ENCODE peak calls at places on chromosomes 7 and 10, in five cellular contexts. M, T, P, I and S are unnamed samples.

GRCh38 chr10:112136816-112137215 is 46.7 kb downstream of the GPAM start:
- DNase-seq in P (no peak), M (no peak), I (no peak), T (no peak), S (no peak)

GRCh38 chr7:104686286-104686685 is 327.7 kb upstream of the KMT2E start:
- DNase-seq in M (no peak), T (no peak), I (no peak), P (no peak), S (no peak)

GRCh38 chr7:21767300-21767900 is 178.3 kb downstream of the CDCA7L start:
- DNase-seq in P (peak; percentile 26), M (peak; percentile 65), I (peak; percentile 91), T (peak; percentile 78), S (peak; percentile 84)

GRCh38 chr10:110498087-110498981 is 627 bp downstream of the DUSP5 start:
- DNase-seq in P (no peak), I (no peak), M (peak; percentile 51), T (peak; percentile 51), S (no peak)

GRCh38 chr7:1533569-1534329 is 3.2 kb downstream of the MAFK start:
- DNase-seq in P (no peak), T (no peak), I (no peak), M (no peak), S (no peak)

GRCh38 chr7:130365093-130365492 is 15.2 kb upstream of the CPA1 start:
- DNase-seq in T (no peak), P (no peak), M (no peak), I (no peak), S (no peak)

GRCh38 chr7:6175642-6176041 is 96.8 kb downstream of the CYTH3 start:
- DNase-seq in I (no peak), T (no peak), M (no peak), P (no peak), S (no peak)

GRCh38 chr7:143436539-143436938 is 6.7 kb upstream of the TAS2R60 start:
- DNase-seq in I (no peak), P (no peak), M (no peak), T (no peak), S (no peak)

GRCh38 chr7:122767339-122767738 is 64.6 kb upstream of the RNF148 start:
- DNase-seq in P (no peak), I (no peak), M (no peak), T (no peak), S (no peak)

GRCh38 chr7:27245124-27245797 is 2.7 kb downstream of the EVX1 start:
- DNase-seq in P (no peak), M (no peak), T (no peak), I (no peak), S (no peak)

GRCh38 chr7:27242046-27242579 is 489 bp upstream of the EVX1 start:
- DNase-seq in M (no peak), T (no peak), I (no peak), P (no peak), S (no peak)

GRCh38 chr7:27244488-27245123 is 2.0 kb downstream of the EVX1 start:
- DNase-seq in I (no peak), M (no peak), T (no peak), P (no peak), S (no peak)

GRCh38 chr7:27242580-27243339 is at the start of gene EVX1:
- DNase-seq in M (no peak), T (no peak), I (no peak), P (no peak), S (no peak)

DNA sequence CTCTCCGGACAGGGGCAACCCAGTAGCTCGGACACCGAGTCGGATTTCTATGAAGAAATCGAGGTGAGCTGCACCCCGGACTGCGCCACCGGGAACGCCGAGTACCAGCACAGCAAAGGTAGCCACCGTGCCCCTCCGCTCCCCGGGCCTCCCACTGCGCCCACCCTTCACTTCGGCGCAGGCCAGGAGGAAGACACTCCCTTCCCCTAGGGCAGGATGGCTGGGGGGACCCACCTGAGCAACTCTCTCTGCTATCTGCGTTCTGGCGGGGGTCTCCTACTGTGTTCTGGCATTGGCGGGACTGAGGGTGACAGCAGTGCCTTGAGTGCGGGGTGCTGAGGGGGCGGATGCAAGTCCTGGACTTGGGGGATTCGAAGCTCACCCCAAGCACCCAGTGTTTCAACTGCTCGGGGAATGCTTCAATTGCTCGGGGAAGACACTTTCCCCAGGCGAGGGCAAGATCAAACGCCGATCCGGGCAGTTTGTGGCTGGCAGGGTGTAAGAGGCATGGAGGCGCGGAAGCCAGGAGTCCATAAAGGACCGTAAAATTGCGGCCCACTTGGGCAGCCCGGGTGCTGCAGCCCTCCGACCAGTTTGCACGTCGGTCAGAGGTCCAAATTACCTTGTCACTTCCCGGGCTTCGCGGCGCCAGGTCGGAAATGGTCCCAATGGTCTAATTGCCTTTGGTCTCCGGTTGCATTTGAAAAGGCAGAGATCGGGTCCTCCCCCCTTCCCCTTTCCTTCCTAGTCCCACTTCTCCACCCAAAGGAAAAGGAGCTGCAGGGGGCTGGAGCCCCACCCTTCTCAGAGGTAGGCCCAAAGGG is 950 bp downstream of the EVX1 start:
- DNase-seq in T (no peak), M (no peak), I (no peak), P (no peak), S (no peak)
- TF ChIP-seq SP1 in T (no peak), M (no peak), I (no peak), P (no peak), S (no peak)

GRCh38 chr10:60208676-60209269 is 180.9 kb downstream of the ANK3 start:
- DNase-seq in I (peak; percentile 23), P (no peak), T (peak; percentile 20), M (no peak), S (peak; percentile 18)

GRCh38 chr10:60207894-60208293 is 181.8 kb downstream of the ANK3 start:
- DNase-seq in P (no peak), I (no peak), T (no peak), M (no peak), S (no peak)

GRCh38 chr10:60212195-60212594 is 177.5 kb downstream of the ANK3 start:
- DNase-seq in M (no peak), I (no peak), T (no peak), P (no peak), S (no peak)

GRCh38 chr10:60206735-60207134 is 182.9 kb downstream of the ANK3 start:
- DNase-seq in P (no peak), M (no peak), T (no peak), I (no peak), S (no peak)

GRCh38 chr10:60209874-60210584 is 179.6 kb downstream of the ANK3 start:
- DNase-seq in P (no peak), I (no peak), T (no peak), M (no peak), S (no peak)
- TF ChIP-seq SP1 in P (no peak), I (no peak), T (no peak), M (no peak), S (no peak)

GRCh38 chr7:69105092-69105491 is 493.2 kb upstream of the AUTS2 start:
- DNase-seq in I (no peak), M (no peak), P (no peak), T (no peak), S (no peak)
- TF ChIP-seq SP1 in I (no peak), M (no peak), P (no peak), T (no peak), S (no peak)

GRCh38 chr10:102764340-102765257 is 20.9 kb downstream of the WBP1L start:
- DNase-seq in M (no peak), I (no peak), T (no peak), P (no peak), S (no peak)
- TF ChIP-seq SP1 in M (no peak), I (no peak), T (no peak), P (no peak), S (no peak)